ENCODE peak calls at places on chromosome 21, in eight cellular contexts. One of them, this sample, is unnamed.
A peak's percentile ranks its signal among the peaks of the same experiment; 100 is the strongest.

GRCh38 chr21:44681861-44682579 is at the start of gene KRTAP12-1:
- DNase-seq in lung: no peak
- DNase-seq in fibroblast of lung: no peak
- DNase-seq in SJCRH30: peak; percentile 23
- DNase-seq in MCF 10A: peak; percentile 4
- DNase-seq in activated gamma-delta T cell treated with Interleukin-2 at 50 U/mL for 16 hours: no peak
- DNase-seq in midbrain: no peak
- DNase-seq in fibroblast of the aortic adventitia: no peak
- DNase-seq in this sample: no peak

GRCh38 chr21:27371065-27371464 is 404.2 kb upstream of the ADAMTS5 start:
- DNase-seq in midbrain: no peak
- DNase-seq in fibroblast of lung: no peak
- DNase-seq in MCF 10A: no peak
- DNase-seq in fibroblast of the aortic adventitia: peak; percentile 29
- DNase-seq in activated gamma-delta T cell treated with Interleukin-2 at 50 U/mL for 16 hours: no peak
- DNase-seq in SJCRH30: no peak
- DNase-seq in lung: no peak
- DNase-seq in this sample: no peak

GRCh38 chr21:45590726-45591618 is 48.7 kb upstream of the SLC19A1 start:
- DNase-seq in MCF 10A: no peak
- DNase-seq in fibroblast of the aortic adventitia: no peak
- DNase-seq in fibroblast of lung: no peak
- DNase-seq in activated gamma-delta T cell treated with Interleukin-2 at 50 U/mL for 16 hours: peak; percentile 21
- DNase-seq in SJCRH30: no peak
- DNase-seq in midbrain: no peak
- DNase-seq in lung: no peak
- DNase-seq in this sample: no peak

GRCh38 chr21:27026501-27026900 is 59.6 kb upstream of the ADAMTS5 start:
- DNase-seq in fibroblast of the aortic adventitia: no peak
- DNase-seq in fibroblast of lung: peak; percentile 13
- DNase-seq in activated gamma-delta T cell treated with Interleukin-2 at 50 U/mL for 16 hours: no peak
- DNase-seq in MCF 10A: no peak
- DNase-seq in SJCRH30: no peak
- DNase-seq in lung: no peak
- DNase-seq in midbrain: no peak
- DNase-seq in this sample: no peak

GRCh38 chr21:26007911-26008579 is 162.5 kb downstream of the APP start:
- DNase-seq in midbrain: no peak
- DNase-seq in SJCRH30: peak; percentile 94
- DNase-seq in lung: no peak
- DNase-seq in activated gamma-delta T cell treated with Interleukin-2 at 50 U/mL for 16 hours: no peak
- DNase-seq in MCF 10A: no peak
- DNase-seq in fibroblast of lung: peak; percentile 12
- DNase-seq in fibroblast of the aortic adventitia: peak; percentile 41
- DNase-seq in this sample: peak; percentile 87

GRCh38 chr21:46150073-46150472 is 5.3 kb downstream of the FTCD start:
- DNase-seq in MCF 10A: no peak
- DNase-seq in fibroblast of lung: no peak
- DNase-seq in midbrain: no peak
- DNase-seq in activated gamma-delta T cell treated with Interleukin-2 at 50 U/mL for 16 hours: no peak
- DNase-seq in fibroblast of the aortic adventitia: no peak
- DNase-seq in SJCRH30: no peak
- DNase-seq in lung: no peak
- DNase-seq in this sample: no peak

GRCh38 chr21:25421327-25422028 is 185.8 kb downstream of the MRPL39 start:
- DNase-seq in fibroblast of lung: peak; percentile 26
- DNase-seq in fibroblast of the aortic adventitia: peak; percentile 66
- DNase-seq in midbrain: no peak
- DNase-seq in SJCRH30: peak; percentile 81
- DNase-seq in MCF 10A: peak; percentile 64
- DNase-seq in lung: no peak
- DNase-seq in activated gamma-delta T cell treated with Interleukin-2 at 50 U/mL for 16 hours: peak; percentile 38
- DNase-seq in this sample: no peak

GRCh38 chr21:32240708-32241433 is 38.0 kb downstream of the MIS18A start:
- DNase-seq in midbrain: no peak
- DNase-seq in MCF 10A: no peak
- DNase-seq in activated gamma-delta T cell treated with Interleukin-2 at 50 U/mL for 16 hours: no peak
- DNase-seq in fibroblast of lung: no peak
- DNase-seq in lung: no peak
- DNase-seq in fibroblast of the aortic adventitia: peak; percentile 52
- DNase-seq in SJCRH30: no peak
- DNase-seq in this sample: no peak

GRCh38 chr21:37787456-37787855 is 128.8 kb downstream of the KCNJ6 start:
- DNase-seq in MCF 10A: peak; percentile 38
- DNase-seq in fibroblast of lung: peak; percentile 96
- DNase-seq in activated gamma-delta T cell treated with Interleukin-2 at 50 U/mL for 16 hours: no peak
- DNase-seq in midbrain: no peak
- DNase-seq in fibroblast of the aortic adventitia: peak; percentile 87
- DNase-seq in lung: no peak
- DNase-seq in SJCRH30: no peak
- DNase-seq in this sample: no peak

GRCh38 chr21:14492890-14493289 is 53.2 kb downstream of the SAMSN1 start:
- DNase-seq in SJCRH30: no peak
- DNase-seq in activated gamma-delta T cell treated with Interleukin-2 at 50 U/mL for 16 hours: no peak
- DNase-seq in fibroblast of lung: no peak
- DNase-seq in MCF 10A: no peak
- DNase-seq in lung: no peak
- DNase-seq in midbrain: no peak
- DNase-seq in fibroblast of the aortic adventitia: no peak
- DNase-seq in this sample: no peak

GRCh38 chr21:21682172-21682571 is 684.0 kb downstream of the NCAM2 start:
- DNase-seq in fibroblast of the aortic adventitia: peak; percentile 12
- DNase-seq in lung: no peak
- DNase-seq in MCF 10A: peak; percentile 14
- DNase-seq in SJCRH30: no peak
- DNase-seq in activated gamma-delta T cell treated with Interleukin-2 at 50 U/mL for 16 hours: no peak
- DNase-seq in fibroblast of lung: peak; percentile 86
- DNase-seq in midbrain: no peak
- DNase-seq in this sample: no peak

GRCh38 chr21:42527489-42528158 is 14.0 kb downstream of the SLC37A1 start:
- DNase-seq in fibroblast of lung: no peak
- DNase-seq in SJCRH30: no peak
- DNase-seq in activated gamma-delta T cell treated with Interleukin-2 at 50 U/mL for 16 hours: peak; percentile 42
- DNase-seq in lung: no peak
- DNase-seq in MCF 10A: no peak
- DNase-seq in midbrain: no peak
- DNase-seq in fibroblast of the aortic adventitia: no peak
- DNase-seq in this sample: no peak

GRCh38 chr21:45994086-45994661 is 12.6 kb downstream of the COL6A1 start:
- DNase-seq in midbrain: no peak
- DNase-seq in SJCRH30: no peak
- DNase-seq in lung: no peak
- DNase-seq in MCF 10A: no peak
- DNase-seq in activated gamma-delta T cell treated with Interleukin-2 at 50 U/mL for 16 hours: peak; percentile 2
- DNase-seq in fibroblast of lung: peak; percentile 24
- DNase-seq in fibroblast of the aortic adventitia: peak; percentile 25
- DNase-seq in this sample: no peak

GRCh38 chr21:41777934-41778815 is 11.3 kb upstream of the RIPK4 start:
- DNase-seq in lung: peak; percentile 88
- DNase-seq in fibroblast of the aortic adventitia: peak; percentile 94
- DNase-seq in SJCRH30: peak; percentile 78
- DNase-seq in fibroblast of lung: peak; percentile 80
- DNase-seq in midbrain: peak; percentile 73
- DNase-seq in MCF 10A: peak; percentile 94
- DNase-seq in activated gamma-delta T cell treated with Interleukin-2 at 50 U/mL for 16 hours: no peak
- DNase-seq in this sample: peak; percentile 66

GRCh38 chr21:35298757-35299156 is 249.7 kb upstream of the RUNX1 start:
- DNase-seq in fibroblast of lung: no peak
- DNase-seq in activated gamma-delta T cell treated with Interleukin-2 at 50 U/mL for 16 hours: no peak
- DNase-seq in MCF 10A: no peak
- DNase-seq in fibroblast of the aortic adventitia: no peak
- DNase-seq in lung: no peak
- DNase-seq in midbrain: no peak
- DNase-seq in SJCRH30: no peak
- DNase-seq in this sample: no peak

GRCh38 chr21:36109868-36110267 is 25.0 kb upstream of the CBR3 start:
- DNase-seq in MCF 10A: no peak
- DNase-seq in SJCRH30: no peak
- DNase-seq in fibroblast of lung: no peak
- DNase-seq in fibroblast of the aortic adventitia: no peak
- DNase-seq in lung: peak; percentile 21
- DNase-seq in activated gamma-delta T cell treated with Interleukin-2 at 50 U/mL for 16 hours: no peak
- DNase-seq in midbrain: no peak
- DNase-seq in this sample: no peak

GRCh38 chr21:17726047-17726446 is 93.1 kb downstream of the C21orf91 start:
- DNase-seq in lung: no peak
- DNase-seq in midbrain: no peak
- DNase-seq in fibroblast of lung: no peak
- DNase-seq in SJCRH30: peak; percentile 14
- DNase-seq in activated gamma-delta T cell treated with Interleukin-2 at 50 U/mL for 16 hours: no peak
- DNase-seq in fibroblast of the aortic adventitia: no peak
- DNase-seq in MCF 10A: peak; percentile 25
- DNase-seq in this sample: no peak